ENCODE peak calls at places on chromosome 17, in ten cellular contexts. One of them, this sample, is unnamed.

GRCh38 chr17:48160177-48160967 is 52.8 kb downstream of the SNX11 start:
- DNase-seq in CD4-positive, alpha-beta T cell: no peak
- DNase-seq in upper lobe of left lung: no peak
- DNase-seq in coronary artery: no peak
- DNase-seq in AG10803: no peak
- DNase-seq in choroid plexus epithelial cell: no peak
- DNase-seq in CD14-positive monocyte: no peak
- DNase-seq in WTC11: peak
- DNase-seq in uterus: no peak
- DNase-seq in GM10248: no peak
- DNase-seq in this sample: no peak

GRCh38 chr17:82257473-82257872 is 16.0 kb downstream of the CSNK1D start:
- DNase-seq in coronary artery: no peak
- DNase-seq in AG10803: no peak
- DNase-seq in GM10248: no peak
- DNase-seq in choroid plexus epithelial cell: peak
- DNase-seq in upper lobe of left lung: peak
- DNase-seq in WTC11: peak
- DNase-seq in CD4-positive, alpha-beta T cell: no peak
- DNase-seq in uterus: peak
- DNase-seq in CD14-positive monocyte: no peak
- DNase-seq in this sample: no peak

GRCh38 chr17:18005496-18005895 is 32.8 kb downstream of the DRC3 start:
- DNase-seq in choroid plexus epithelial cell: no peak
- DNase-seq in CD4-positive, alpha-beta T cell: no peak
- DNase-seq in coronary artery: no peak
- DNase-seq in AG10803: no peak
- DNase-seq in WTC11: no peak
- DNase-seq in CD14-positive monocyte: no peak
- DNase-seq in uterus: no peak
- DNase-seq in upper lobe of left lung: no peak
- DNase-seq in GM10248: no peak
- DNase-seq in this sample: no peak

GRCh38 chr17:39236981-39237441 is 11.3 kb upstream of the STAC2 start:
- DNase-seq in CD4-positive, alpha-beta T cell: no peak
- DNase-seq in GM10248: peak
- DNase-seq in upper lobe of left lung: no peak
- DNase-seq in AG10803: no peak
- DNase-seq in choroid plexus epithelial cell: no peak
- DNase-seq in coronary artery: no peak
- DNase-seq in WTC11: no peak
- DNase-seq in uterus: no peak
- DNase-seq in CD14-positive monocyte: no peak
- DNase-seq in this sample: peak

GRCh38 chr17:47730681-47731080 is 2.4 kb upstream of the TBX21 start:
- DNase-seq in coronary artery: peak
- DNase-seq in AG10803: no peak
- DNase-seq in CD4-positive, alpha-beta T cell: peak
- DNase-seq in uterus: no peak
- DNase-seq in CD14-positive monocyte: no peak
- DNase-seq in upper lobe of left lung: no peak
- DNase-seq in GM10248: no peak
- DNase-seq in choroid plexus epithelial cell: no peak
- DNase-seq in WTC11: no peak
- DNase-seq in this sample: no peak

GRCh38 chr17:72622661-72623433 is 469.6 kb downstream of the SLC39A11 start:
- DNase-seq in upper lobe of left lung: no peak
- DNase-seq in CD14-positive monocyte: no peak
- DNase-seq in WTC11: no peak
- DNase-seq in coronary artery: no peak
- DNase-seq in CD4-positive, alpha-beta T cell: no peak
- DNase-seq in uterus: no peak
- DNase-seq in GM10248: no peak
- DNase-seq in choroid plexus epithelial cell: no peak
- DNase-seq in AG10803: no peak
- DNase-seq in this sample: peak

GRCh38 chr17:17725853-17726720 is 44.8 kb downstream of the RAI1 start:
- DNase-seq in CD4-positive, alpha-beta T cell: no peak
- DNase-seq in GM10248: no peak
- DNase-seq in WTC11: no peak
- DNase-seq in uterus: no peak
- DNase-seq in CD14-positive monocyte: no peak
- DNase-seq in upper lobe of left lung: no peak
- DNase-seq in coronary artery: no peak
- DNase-seq in AG10803: no peak
- DNase-seq in choroid plexus epithelial cell: no peak
- DNase-seq in this sample: no peak

GRCh38 chr17:68596411-68596945 is 4.7 kb downstream of the FAM20A start:
- DNase-seq in AG10803: no peak
- DNase-seq in upper lobe of left lung: no peak
- DNase-seq in coronary artery: no peak
- DNase-seq in uterus: no peak
- DNase-seq in GM10248: no peak
- DNase-seq in WTC11: no peak
- DNase-seq in choroid plexus epithelial cell: no peak
- DNase-seq in CD14-positive monocyte: no peak
- DNase-seq in CD4-positive, alpha-beta T cell: no peak
- DNase-seq in this sample: no peak

GRCh38 chr17:63609820-63610573 is 9.3 kb downstream of the TACO1 start:
- DNase-seq in choroid plexus epithelial cell: no peak
- DNase-seq in GM10248: no peak
- DNase-seq in WTC11: no peak
- DNase-seq in AG10803: no peak
- DNase-seq in CD14-positive monocyte: no peak
- DNase-seq in uterus: no peak
- DNase-seq in CD4-positive, alpha-beta T cell: no peak
- DNase-seq in upper lobe of left lung: no peak
- DNase-seq in coronary artery: no peak
- DNase-seq in this sample: no peak

GRCh38 chr17:28338056-28338768 is 2.7 kb downstream of the TNFAIP1 start:
- DNase-seq in uterus: no peak
- DNase-seq in CD4-positive, alpha-beta T cell: no peak
- DNase-seq in choroid plexus epithelial cell: peak
- DNase-seq in GM10248: no peak
- DNase-seq in coronary artery: no peak
- DNase-seq in upper lobe of left lung: no peak
- DNase-seq in CD14-positive monocyte: no peak
- DNase-seq in AG10803: peak
- DNase-seq in WTC11: no peak
- DNase-seq in this sample: no peak

GRCh38 chr17:72455562-72455961 is 334.7 kb downstream of the SOX9 start:
- DNase-seq in AG10803: no peak
- DNase-seq in uterus: no peak
- DNase-seq in coronary artery: no peak
- DNase-seq in GM10248: no peak
- DNase-seq in choroid plexus epithelial cell: no peak
- DNase-seq in CD14-positive monocyte: no peak
- DNase-seq in WTC11: no peak
- DNase-seq in CD4-positive, alpha-beta T cell: no peak
- DNase-seq in upper lobe of left lung: peak
- DNase-seq in this sample: peak

GRCh38 chr17:9906616-9907015 is 1.5 kb upstream of the RCVRN start:
- DNase-seq in CD14-positive monocyte: peak
- DNase-seq in AG10803: no peak
- DNase-seq in coronary artery: no peak
- DNase-seq in GM10248: no peak
- DNase-seq in CD4-positive, alpha-beta T cell: no peak
- DNase-seq in upper lobe of left lung: no peak
- DNase-seq in choroid plexus epithelial cell: no peak
- DNase-seq in WTC11: no peak
- DNase-seq in uterus: no peak
- DNase-seq in this sample: no peak

GRCh38 chr17:9904277-9905077 is 594 bp downstream of the RCVRN start:
- DNase-seq in CD14-positive monocyte: peak
- DNase-seq in uterus: no peak
- DNase-seq in upper lobe of left lung: peak
- DNase-seq in coronary artery: peak
- DNase-seq in GM10248: no peak
- DNase-seq in WTC11: no peak
- DNase-seq in CD4-positive, alpha-beta T cell: no peak
- DNase-seq in AG10803: no peak
- DNase-seq in choroid plexus epithelial cell: no peak
- DNase-seq in this sample: no peak

GRCh38 chr17:9907131-9907530 is 2.1 kb upstream of the RCVRN start:
- DNase-seq in CD14-positive monocyte: peak
- DNase-seq in choroid plexus epithelial cell: no peak
- DNase-seq in uterus: no peak
- DNase-seq in CD4-positive, alpha-beta T cell: no peak
- DNase-seq in WTC11: no peak
- DNase-seq in GM10248: no peak
- DNase-seq in AG10803: no peak
- DNase-seq in upper lobe of left lung: no peak
- DNase-seq in coronary artery: no peak
- DNase-seq in this sample: no peak

GRCh38 chr17:9905078-9905415 is at the start of gene RCVRN:
- DNase-seq in GM10248: no peak
- DNase-seq in uterus: no peak
- DNase-seq in CD14-positive monocyte: peak
- DNase-seq in choroid plexus epithelial cell: no peak
- DNase-seq in upper lobe of left lung: peak
- DNase-seq in AG10803: no peak
- DNase-seq in coronary artery: no peak
- DNase-seq in WTC11: no peak
- DNase-seq in CD4-positive, alpha-beta T cell: no peak
- DNase-seq in this sample: no peak

DNA sequence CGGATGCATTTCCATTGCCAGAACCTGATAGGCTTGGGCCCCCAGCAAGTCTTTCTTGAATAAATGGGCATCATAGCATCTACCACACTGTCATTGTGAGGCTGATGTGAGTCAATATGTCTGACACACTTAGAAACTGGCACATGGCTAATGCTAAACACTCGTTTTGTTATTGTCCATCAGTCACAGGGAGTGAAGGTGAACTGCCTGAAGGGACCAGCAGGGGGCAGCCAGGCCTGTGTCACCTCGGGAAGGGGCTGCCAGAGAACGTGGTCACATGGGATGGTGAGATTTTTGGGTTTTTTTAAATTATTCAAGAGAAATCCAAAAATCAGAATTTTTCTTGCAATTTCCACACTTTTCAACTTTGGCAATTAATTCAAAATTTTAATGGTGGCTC is 831 bp upstream of the RCVRN start:
- DNase-seq in CD4-positive, alpha-beta T cell: no peak
- DNase-seq in choroid plexus epithelial cell: peak
- DNase-seq in CD14-positive monocyte: peak
- DNase-seq in WTC11: peak
- DNase-seq in upper lobe of left lung: no peak
- DNase-seq in AG10803: peak
- DNase-seq in GM10248: peak
- DNase-seq in coronary artery: no peak
- DNase-seq in uterus: no peak
- DNase-seq in this sample: peak
- TF ChIP-seq CTCF in CD4-positive, alpha-beta T cell: no peak
- TF ChIP-seq CTCF in choroid plexus epithelial cell: peak
- TF ChIP-seq CTCF in CD14-positive monocyte: peak
- TF ChIP-seq CTCF in WTC11: peak
- TF ChIP-seq CTCF in upper lobe of left lung: no peak
- TF ChIP-seq CTCF in AG10803: peak
- TF ChIP-seq CTCF in GM10248: peak
- TF ChIP-seq CTCF in coronary artery: no peak
- TF ChIP-seq CTCF in uterus: peak
- TF ChIP-seq CTCF in this sample: peak

DNA sequence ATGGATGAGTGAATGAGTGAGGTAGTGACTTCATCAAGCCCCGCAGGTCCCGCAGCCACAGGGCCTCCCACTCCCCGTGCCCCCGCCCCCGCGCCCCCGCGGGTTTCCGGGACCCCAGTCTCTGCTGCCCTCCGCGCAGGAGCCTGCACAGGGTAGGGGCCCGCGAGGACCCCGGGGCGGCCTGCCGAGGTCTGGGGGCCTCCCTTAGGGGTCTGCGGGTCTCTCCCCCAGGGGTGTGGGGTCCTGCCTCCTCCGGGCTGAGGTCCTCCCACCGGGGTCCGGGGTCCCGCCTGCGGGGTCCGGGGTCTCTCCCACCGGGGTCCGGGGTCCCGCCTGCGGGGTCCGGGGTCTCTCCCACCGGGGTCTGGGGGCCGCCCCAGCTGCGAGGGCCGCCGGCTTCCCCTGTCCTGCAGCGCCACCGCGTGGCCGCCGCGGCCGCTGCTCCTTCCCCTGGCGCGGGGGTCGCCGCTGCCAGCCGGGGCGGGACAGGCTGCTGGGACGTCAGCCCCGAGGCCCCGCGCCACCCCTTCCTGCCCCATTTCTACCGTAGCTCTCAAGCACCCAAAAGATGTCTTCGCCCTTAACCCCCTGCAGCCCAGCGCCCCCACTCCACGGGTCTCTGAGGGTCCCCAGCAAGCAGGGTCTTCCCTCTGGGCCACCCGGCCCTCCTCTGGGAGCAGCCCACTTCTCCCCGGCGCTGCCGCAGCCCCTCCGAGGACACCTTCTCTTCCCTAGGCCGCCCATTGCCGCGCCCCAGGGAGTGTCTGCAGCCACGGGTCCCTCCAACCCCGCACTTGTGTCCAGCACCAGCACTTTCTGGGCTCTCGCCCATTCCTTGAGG is 10.4 kb upstream of the CHMP6 start:
- DNase-seq in upper lobe of left lung: peak
- DNase-seq in GM10248: peak
- DNase-seq in coronary artery: no peak
- DNase-seq in WTC11: peak
- DNase-seq in choroid plexus epithelial cell: no peak
- DNase-seq in AG10803: no peak
- DNase-seq in CD4-positive, alpha-beta T cell: peak
- DNase-seq in uterus: no peak
- DNase-seq in CD14-positive monocyte: no peak
- DNase-seq in this sample: peak
- TF ChIP-seq CTCF in upper lobe of left lung: peak
- TF ChIP-seq CTCF in GM10248: peak
- TF ChIP-seq CTCF in coronary artery: peak
- TF ChIP-seq CTCF in WTC11: peak
- TF ChIP-seq CTCF in choroid plexus epithelial cell: peak
- TF ChIP-seq CTCF in AG10803: peak
- TF ChIP-seq CTCF in CD4-positive, alpha-beta T cell: peak
- TF ChIP-seq CTCF in uterus: peak
- TF ChIP-seq CTCF in CD14-positive monocyte: peak
- TF ChIP-seq CTCF in this sample: peak

DNA sequence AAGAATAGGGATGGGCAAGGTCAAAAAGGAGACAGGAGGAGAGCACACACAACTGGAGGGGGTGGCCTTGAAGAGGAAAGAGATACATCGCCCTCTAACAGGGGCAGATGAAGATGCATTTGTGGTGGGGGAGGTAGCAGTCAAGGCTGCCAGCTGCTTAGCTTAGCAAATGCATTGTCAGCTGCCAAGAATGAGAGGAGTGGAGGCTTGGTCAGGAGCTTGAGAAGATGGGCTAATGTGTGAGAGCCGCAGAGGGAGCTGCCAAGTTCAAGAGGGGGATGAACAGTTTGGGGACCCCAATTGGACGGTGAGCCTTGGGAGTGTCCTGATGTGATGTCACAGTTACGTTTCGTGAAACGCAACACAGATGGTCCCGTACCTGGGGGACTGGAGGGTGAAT is 28.9 kb upstream of the GNA13 start:
- DNase-seq in CD14-positive monocyte: no peak
- DNase-seq in GM10248: no peak
- DNase-seq in AG10803: no peak
- DNase-seq in upper lobe of left lung: no peak
- DNase-seq in choroid plexus epithelial cell: no peak
- DNase-seq in CD4-positive, alpha-beta T cell: no peak
- DNase-seq in coronary artery: no peak
- DNase-seq in uterus: no peak
- DNase-seq in WTC11: no peak
- DNase-seq in this sample: no peak
- TF ChIP-seq CTCF in CD14-positive monocyte: no peak
- TF ChIP-seq CTCF in GM10248: no peak
- TF ChIP-seq CTCF in AG10803: no peak
- TF ChIP-seq CTCF in upper lobe of left lung: no peak
- TF ChIP-seq CTCF in choroid plexus epithelial cell: no peak
- TF ChIP-seq CTCF in CD4-positive, alpha-beta T cell: no peak
- TF ChIP-seq CTCF in coronary artery: no peak
- TF ChIP-seq CTCF in uterus: no peak
- TF ChIP-seq CTCF in WTC11: no peak
- TF ChIP-seq CTCF in this sample: no peak

GRCh38 chr17:60142872-60143499 is 6.8 kb upstream of the CA4 start:
- DNase-seq in upper lobe of left lung: no peak
- DNase-seq in AG10803: peak
- DNase-seq in uterus: peak
- DNase-seq in GM10248: peak
- DNase-seq in choroid plexus epithelial cell: peak
- DNase-seq in CD14-positive monocyte: peak
- DNase-seq in coronary artery: no peak
- DNase-seq in CD4-positive, alpha-beta T cell: peak
- DNase-seq in WTC11: peak
- DNase-seq in this sample: peak
- TF ChIP-seq CTCF in upper lobe of left lung: no peak
- TF ChIP-seq CTCF in AG10803: peak
- TF ChIP-seq CTCF in uterus: peak
- TF ChIP-seq CTCF in GM10248: peak
- TF ChIP-seq CTCF in choroid plexus epithelial cell: peak
- TF ChIP-seq CTCF in CD14-positive monocyte: peak
- TF ChIP-seq CTCF in coronary artery: peak
- TF ChIP-seq CTCF in CD4-positive, alpha-beta T cell: peak
- TF ChIP-seq CTCF in WTC11: peak
- TF ChIP-seq CTCF in this sample: peak